ENCODE peak calls at places on chromosomes 7 and 10, in seven cellular contexts. One of them, this sample, is unnamed. For H3K4me1, the result is how much of the 10 kb centered on the place peaks cover.

GRCh38 chr7:24587853-24588252 is 14.6 kb downstream of the PALS2 start:
- DNase-seq in A549: peak
- DNase-seq in esophagus squamous epithelium: no peak
- DNase-seq in heart right ventricle: no peak
- DNase-seq in Panc1: no peak
- DNase-seq in left ventricle myocardium inferior: no peak
- DNase-seq in GM23338: peak
- DNase-seq in this sample: no peak

GRCh38 chr10:33509231-33509871 is 174.9 kb upstream of the NRP1 start:
- DNase-seq in left ventricle myocardium inferior: no peak
- DNase-seq in A549: peak
- DNase-seq in Panc1: peak
- DNase-seq in GM23338: peak
- DNase-seq in esophagus squamous epithelium: no peak
- DNase-seq in heart right ventricle: no peak
- DNase-seq in this sample: peak

GRCh38 chr7:128030999-128031681 is at the start of gene LRRC4:
- DNase-seq in Panc1: no peak
- DNase-seq in left ventricle myocardium inferior: no peak
- DNase-seq in GM23338: peak
- DNase-seq in heart right ventricle: peak
- DNase-seq in A549: no peak
- DNase-seq in esophagus squamous epithelium: no peak
- DNase-seq in this sample: no peak

GRCh38 chr7:151905322-151905721 is 28.4 kb upstream of the PRKAG2 start:
- DNase-seq in left ventricle myocardium inferior: no peak
- DNase-seq in GM23338: no peak
- DNase-seq in Panc1: no peak
- DNase-seq in A549: no peak
- DNase-seq in heart right ventricle: no peak
- DNase-seq in esophagus squamous epithelium: no peak
- DNase-seq in this sample: peak

GRCh38 chr10:51302316-51302715 is 228.0 kb downstream of the PRKG1 start:
- DNase-seq in GM23338: no peak
- DNase-seq in esophagus squamous epithelium: no peak
- DNase-seq in A549: no peak
- DNase-seq in left ventricle myocardium inferior: no peak
- DNase-seq in Panc1: no peak
- DNase-seq in heart right ventricle: no peak
- DNase-seq in this sample: no peak

GRCh38 chr10:33341638-33342037 is 7.2 kb upstream of the NRP1 start:
- DNase-seq in GM23338: no peak
- DNase-seq in heart right ventricle: no peak
- DNase-seq in esophagus squamous epithelium: no peak
- DNase-seq in A549: no peak
- DNase-seq in Panc1: no peak
- DNase-seq in left ventricle myocardium inferior: no peak
- DNase-seq in this sample: no peak

GRCh38 chr10:11823989-11824346 is 812 bp downstream of the PROSER2 start:
- DNase-seq in left ventricle myocardium inferior: no peak
- DNase-seq in heart right ventricle: no peak
- DNase-seq in A549: no peak
- DNase-seq in Panc1: no peak
- DNase-seq in esophagus squamous epithelium: no peak
- DNase-seq in GM23338: no peak
- DNase-seq in this sample: no peak

GRCh38 chr10:12186324-12186723 is 9.4 kb downstream of the NUDT5 start:
- DNase-seq in esophagus squamous epithelium: no peak
- DNase-seq in Panc1: no peak
- DNase-seq in A549: no peak
- DNase-seq in GM23338: no peak
- DNase-seq in heart right ventricle: no peak
- DNase-seq in left ventricle myocardium inferior: no peak
- DNase-seq in this sample: no peak

DNA sequence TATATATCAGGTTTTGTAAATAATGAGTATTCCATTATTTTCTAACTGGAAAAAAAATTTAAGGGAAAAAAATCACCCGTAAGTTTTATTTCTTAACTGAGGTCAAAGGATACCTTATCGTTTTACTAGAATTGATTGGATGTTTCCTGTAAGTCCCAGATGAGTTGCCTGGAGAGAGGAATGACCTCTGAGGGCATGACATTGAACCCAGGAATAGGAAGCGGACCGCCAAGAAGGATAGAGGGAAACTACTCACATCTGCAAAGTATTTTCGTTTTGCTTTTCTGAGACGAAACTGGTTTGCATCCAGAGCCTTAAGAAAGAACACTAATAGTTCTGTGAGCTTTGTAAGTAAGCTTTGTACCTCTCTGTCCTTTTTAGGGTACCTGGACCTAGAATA is 17.4 kb downstream of the RABGEF1 start:
- DNase-seq in left ventricle myocardium inferior: no peak
- DNase-seq in A549: no peak
- DNase-seq in GM23338: no peak
- DNase-seq in Panc1: no peak
- DNase-seq in esophagus squamous epithelium: no peak
- DNase-seq in heart right ventricle: no peak
- DNase-seq in this sample: no peak
- H3K4me1 ChIP-seq in left ventricle myocardium inferior: under half
- H3K4me1 ChIP-seq in A549: under half
- H3K4me1 ChIP-seq in GM23338: under half
- H3K4me1 ChIP-seq in Panc1: under half
- H3K4me1 ChIP-seq in esophagus squamous epithelium: under half
- H3K4me1 ChIP-seq in heart right ventricle: under half
- H3K4me1 ChIP-seq in this sample: under half

GRCh38 chr7:116291937-116292336 is 81.6 kb downstream of the TES start:
- DNase-seq in GM23338: no peak
- DNase-seq in A549: no peak
- DNase-seq in esophagus squamous epithelium: no peak
- DNase-seq in left ventricle myocardium inferior: no peak
- DNase-seq in Panc1: no peak
- DNase-seq in heart right ventricle: no peak
- DNase-seq in this sample: no peak

GRCh38 chr7:116292381-116292780 is 82.0 kb downstream of the TES start:
- DNase-seq in esophagus squamous epithelium: no peak
- DNase-seq in A549: no peak
- DNase-seq in Panc1: no peak
- DNase-seq in GM23338: no peak
- DNase-seq in left ventricle myocardium inferior: no peak
- DNase-seq in heart right ventricle: no peak
- DNase-seq in this sample: no peak

GRCh38 chr7:116293633-116294032 is 83.3 kb downstream of the TES start:
- DNase-seq in Panc1: no peak
- DNase-seq in A549: no peak
- DNase-seq in left ventricle myocardium inferior: no peak
- DNase-seq in esophagus squamous epithelium: no peak
- DNase-seq in GM23338: no peak
- DNase-seq in heart right ventricle: no peak
- DNase-seq in this sample: no peak

GRCh38 chr7:116293139-116293538 is 82.8 kb downstream of the TES start:
- DNase-seq in left ventricle myocardium inferior: no peak
- DNase-seq in heart right ventricle: no peak
- DNase-seq in Panc1: no peak
- DNase-seq in GM23338: no peak
- DNase-seq in esophagus squamous epithelium: no peak
- DNase-seq in A549: no peak
- DNase-seq in this sample: no peak

DNA sequence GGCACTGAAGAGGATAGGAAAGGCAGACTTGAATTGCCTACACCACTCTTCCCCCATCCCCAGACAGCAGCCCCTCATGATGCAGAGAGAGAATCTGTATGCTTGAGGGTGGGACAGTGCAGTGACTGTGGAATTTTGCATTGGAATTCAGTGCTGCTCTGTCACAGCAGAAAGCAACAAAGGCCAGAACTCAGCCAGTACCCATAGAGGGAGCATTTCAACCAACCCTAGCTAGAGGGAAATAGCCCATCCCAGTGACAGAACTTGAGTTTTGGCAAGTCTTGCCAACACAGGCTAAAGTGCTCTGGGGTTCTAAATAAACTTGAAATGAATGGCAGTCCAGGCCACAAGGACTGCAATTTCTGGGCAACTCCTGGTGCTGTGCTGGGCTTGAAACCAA is 80.4 kb downstream of the TES start:
- DNase-seq in heart right ventricle: no peak
- DNase-seq in left ventricle myocardium inferior: no peak
- DNase-seq in A549: no peak
- DNase-seq in Panc1: no peak
- DNase-seq in GM23338: peak
- DNase-seq in esophagus squamous epithelium: no peak
- DNase-seq in this sample: no peak
- TF ChIP-seq CTCF in heart right ventricle: no peak
- TF ChIP-seq CTCF in left ventricle myocardium inferior: peak
- TF ChIP-seq CTCF in A549: no peak
- TF ChIP-seq CTCF in Panc1: peak
- TF ChIP-seq CTCF in GM23338: no peak
- TF ChIP-seq CTCF in esophagus squamous epithelium: no peak
- TF ChIP-seq CTCF in this sample: no peak

GRCh38 chr7:142461437-142461836 is 203.6 kb upstream of the PRSS58 start:
- DNase-seq in Panc1: no peak
- DNase-seq in GM23338: no peak
- DNase-seq in esophagus squamous epithelium: no peak
- DNase-seq in left ventricle myocardium inferior: no peak
- DNase-seq in heart right ventricle: no peak
- DNase-seq in A549: no peak
- DNase-seq in this sample: no peak
- H3K27ac ChIP-seq in Panc1: no peak
- H3K27ac ChIP-seq in GM23338: no peak
- H3K27ac ChIP-seq in esophagus squamous epithelium: no peak
- H3K27ac ChIP-seq in left ventricle myocardium inferior: no peak
- H3K27ac ChIP-seq in heart right ventricle: no peak
- H3K27ac ChIP-seq in A549: no peak
- H3K27ac ChIP-seq in this sample: no peak

GRCh38 chr7:3067606-3068005 is 23.9 kb upstream of the CARD11 start:
- DNase-seq in Panc1: no peak
- DNase-seq in A549: no peak
- DNase-seq in esophagus squamous epithelium: no peak
- DNase-seq in heart right ventricle: no peak
- DNase-seq in GM23338: no peak
- DNase-seq in left ventricle myocardium inferior: no peak
- DNase-seq in this sample: no peak
- H3K4me1 ChIP-seq in Panc1: under half
- H3K4me1 ChIP-seq in A549: under half
- H3K4me1 ChIP-seq in esophagus squamous epithelium: under half
- H3K4me1 ChIP-seq in heart right ventricle: under half
- H3K4me1 ChIP-seq in GM23338: under half
- H3K4me1 ChIP-seq in left ventricle myocardium inferior: under half
- H3K4me1 ChIP-seq in this sample: under half